ENCODE peak calls at places on chromosomes 16 and 17, in seven cellular contexts. M is NCI-H1417; C is stimulated activated CD8-positive, alpha-beta memory T cell treated with anti-CD3 and anti-CD28 coated beads, Interleukin-12 subunit alpha, Interleukin-12 subunit beta, amount 100 ng/mL, for 1 hour; F is ELF-1; N is NCI-H510A treated with DMSO at 0.1 percent for 48 hours; I is ELR; E is A549. P is an unnamed sample.

GRCh38 chr17:53032861-53033271 is 789.9 kb upstream of the KIF2B start:
- DNase-seq in M (peak; percentile 12), N (peak; percentile 93), E (no peak), F (peak; percentile 83), C (no peak), I (peak; percentile 85), P (no peak)

GRCh38 chr16:53973021-53973420 is 269.1 kb downstream of the FTO start:
- DNase-seq in M (no peak), F (no peak), N (no peak), C (no peak), E (no peak), I (no peak), P (no peak)

GRCh38 chr17:28763804-28764266 is 20.0 kb downstream of the TRAF4 start:
- DNase-seq in F (peak; percentile 49), N (peak; percentile 83), C (peak; percentile 71), E (peak; percentile 81), I (peak; percentile 88), M (peak; percentile 55), P (peak; percentile 65)

GRCh38 chr16:46768809-46769208 is 20.7 kb upstream of the MYLK3 start:
- DNase-seq in C (no peak), E (no peak), M (peak; percentile 87), N (peak; percentile 96), F (peak; percentile 90), I (no peak), P (no peak)

GRCh38 chr16:57152096-57153093 is 33.4 kb downstream of the PSME3IP1 start:
- DNase-seq in N (peak; percentile 31), I (no peak), C (no peak), F (no peak), M (no peak), E (no peak), P (no peak)

GRCh38 chr17:4583796-4584124 is 569 bp upstream of the SMTNL2 start:
- DNase-seq in C (no peak), F (peak; percentile 65), N (peak; percentile 22), E (peak; percentile 94), M (peak; percentile 31), I (peak; percentile 45), P (peak; percentile 71)

GRCh38 chr16:10121496-10121895 is 60.7 kb downstream of the GRIN2A start:
- DNase-seq in C (no peak), M (no peak), F (peak; percentile 2), N (no peak), I (peak; percentile 92), E (no peak), P (no peak)

GRCh38 chr17:75124041-75124818 is 7.3 kb downstream of the NT5C start:
- DNase-seq in I (peak; percentile 62), C (peak; percentile 35), F (peak; percentile 35), E (peak; percentile 99), M (no peak), N (peak; percentile 81), P (peak; percentile 85)

GRCh38 chr17:79811036-79811887 is 14.4 kb upstream of the CBX8 start:
- DNase-seq in C (no peak), F (no peak), E (peak; percentile 94), I (no peak), N (peak; percentile 91), M (peak; percentile 84), P (peak; percentile 20)

GRCh38 chr17:51120357-51120738 is 320 bp downstream of the SPAG9 start:
- DNase-seq in M (peak; percentile 87), I (no peak), E (peak; percentile 56), N (no peak), C (peak; percentile 28), F (peak; percentile 57), P (no peak)

GRCh38 chr17:75473246-75473645 is 16.8 kb downstream of the TMEM94 start:
- DNase-seq in F (no peak), E (no peak), C (no peak), M (no peak), I (no peak), N (no peak), P (peak; percentile 73)

GRCh38 chr17:7435676-7436555 is 681 bp downstream of the TMEM102 start:
- DNase-seq in C (no peak), F (peak; percentile 85), E (peak; percentile 59), I (peak; percentile 47), N (peak; percentile 76), M (peak; percentile 56), P (no peak)

GRCh38 chr16:23670137-23670776 is 8.4 kb upstream of the PLK1 start:
- DNase-seq in F (no peak), M (no peak), N (no peak), C (no peak), E (no peak), I (peak; percentile 89), P (no peak)

GRCh38 chr17:46045639-46046038 is 46.6 kb downstream of the STH start:
- DNase-seq in F (no peak), E (no peak), N (peak; percentile 73), C (no peak), M (no peak), I (peak; percentile 40), P (no peak)

GRCh38 chr16:88072571-88073001 is 121.4 kb downstream of the BANP start:
- DNase-seq in F (no peak), E (no peak), N (no peak), M (no peak), C (no peak), I (no peak), P (peak; percentile 44)

GRCh38 chr16:8851761-8852403 is 16.9 kb downstream of the CARHSP1 start:
- DNase-seq in E (no peak), C (no peak), M (no peak), N (no peak), I (no peak), F (no peak), P (no peak)

GRCh38 chr17:8326591-8327583 is 12.8 kb upstream of the ODF4 start:
- DNase-seq in C (no peak), M (peak; percentile 9), I (peak; percentile 32), N (no peak), F (peak; percentile 54), E (no peak), P (peak; percentile 79)

GRCh38 chr16:424623-425081 is 797 bp upstream of the RAB11FIP3 start:
- DNase-seq in M (no peak), N (no peak), C (no peak), I (peak; percentile 51), F (peak; percentile 44), E (no peak), P (peak; percentile 57)

GRCh38 chr17:60079401-60079861 is 710 bp upstream of the HEATR6 start:
- DNase-seq in N (peak; percentile 35), E (peak; percentile 26), C (no peak), F (peak; percentile 7), I (peak; percentile 66), M (peak; percentile 13), P (no peak)

GRCh38 chr17:49315551-49315951 is 46.5 kb downstream of the ZNF652 start:
- DNase-seq in I (peak; percentile 97), C (peak; percentile 65), N (peak; percentile 97), M (peak; percentile 48), F (peak; percentile 73), E (peak; percentile 97), P (peak; percentile 69)

GRCh38 chr16:57110937-57111336 is 18.6 kb downstream of the CPNE2 start:
- DNase-seq in E (no peak), F (no peak), M (no peak), I (no peak), C (no peak), N (no peak), P (no peak)

GRCh38 chr17:36661688-36662087 is 60.3 kb downstream of the MRM1 start:
- DNase-seq in N (no peak), C (no peak), M (no peak), I (no peak), E (no peak), F (no peak), P (no peak)

GRCh38 chr17:40903129-40903847 is 18.2 kb upstream of the KRT20 start:
- DNase-seq in C (no peak), I (peak; percentile 91), M (no peak), N (peak; percentile 22), E (peak; percentile 94), F (no peak), P (no peak)

GRCh38 chr17:29612404-29613370 is 10.0 kb downstream of the CORO6 start:
- DNase-seq in I (no peak), F (no peak), C (no peak), N (no peak), E (no peak), M (no peak), P (peak; percentile 74)

GRCh38 chr17:81365601-81366585 is 29.4 kb upstream of the BAHCC1 start:
- DNase-seq in C (no peak), I (no peak), N (peak; percentile 71), F (no peak), M (peak; percentile 63), E (no peak), P (peak; percentile 64)